ENCODE peak calls at places on chromosomes 1 and 21, in nine cellular contexts. P, Q, Z, R, J, S, Y, K and F are unnamed samples.

GRCh38 chr1:201404016-201404598 is 5.0 kb upstream of the LAD1 start:
- DNase-seq in P (no peak), R (no peak), S (no peak), K (no peak), Z (no peak), J (no peak), Y (no peak), Q (no peak), F (no peak)

GRCh38 chr1:51569284-51570062 is 47.4 kb upstream of the OSBPL9 start:
- DNase-seq in R (peak), Y (no peak), Q (peak), K (peak), P (peak), J (peak), Z (peak), S (peak), F (peak)

GRCh38 chr21:32772281-32773047 is 909 bp upstream of the PAXBP1 start:
- DNase-seq in S (peak), J (peak), Q (peak), K (no peak), Z (peak), R (no peak), Y (peak), P (peak), F (peak)

GRCh38 chr1:226351709-226352108 is 42.7 kb upstream of the LIN9 start:
- DNase-seq in Q (no peak), Y (no peak), P (no peak), K (no peak), R (no peak), S (no peak), Z (no peak), J (no peak), F (no peak)

GRCh38 chr1:77556045-77556444 is 126.4 kb downstream of the ZZZ3 start:
- DNase-seq in Z (no peak), Q (no peak), R (no peak), S (no peak), J (no peak), K (no peak), Y (no peak), P (no peak), F (no peak)

GRCh38 chr1:207868769-207869721 is 41.9 kb downstream of the CD34 start:
- DNase-seq in K (peak), Z (peak), S (peak), Q (peak), Y (peak), P (no peak), R (peak), J (peak), F (no peak)

GRCh38 chr1:111415461-111415860 is 12.1 kb downstream of the OVGP1 start:
- DNase-seq in S (no peak), Z (no peak), J (no peak), P (no peak), K (no peak), Q (no peak), Y (no peak), R (no peak), F (no peak)

GRCh38 chr1:6165441-6165985 is 14.6 kb downstream of the CHD5 start:
- DNase-seq in Q (no peak), K (peak), R (no peak), J (no peak), Z (no peak), P (no peak), S (no peak), Y (no peak), F (no peak)

GRCh38 chr1:224430511-224431113 is 4.0 kb downstream of the WDR26 start:
- DNase-seq in Z (peak), Q (peak), K (no peak), Y (peak), P (peak), S (peak), J (no peak), R (peak), F (no peak)

GRCh38 chr1:165431079-165431478 is 13.8 kb downstream of the RXRG start:
- DNase-seq in J (no peak), Q (no peak), P (no peak), Z (no peak), R (no peak), S (no peak), K (no peak), Y (no peak), F (no peak)

GRCh38 chr1:162857850-162858249 is 3.1 kb downstream of the CCDC190 start:
- DNase-seq in K (no peak), P (no peak), Z (no peak), S (peak), Y (no peak), J (no peak), Q (no peak), R (no peak), F (no peak)

GRCh38 chr21:40516336-40516735 is 330.6 kb downstream of the DSCAM start:
- DNase-seq in J (no peak), Z (no peak), Y (no peak), S (no peak), K (no peak), Q (no peak), P (no peak), R (no peak), F (no peak)

GRCh38 chr1:213256438-213257087 is 205.5 kb downstream of the RPS6KC1 start:
- DNase-seq in P (no peak), K (no peak), R (no peak), Q (no peak), Z (no peak), J (no peak), S (no peak), Y (no peak), F (no peak)

GRCh38 chr1:53087332-53088285 is 25.6 kb downstream of the PODN start:
- DNase-seq in S (no peak), J (no peak), P (no peak), R (no peak), Z (no peak), K (peak), Q (no peak), Y (no peak), F (no peak)

GRCh38 chr21:36491191-36491916 is 11.4 kb upstream of the CLDN14 start:
- DNase-seq in Y (no peak), K (no peak), S (no peak), Q (no peak), P (no peak), J (no peak), R (no peak), Z (no peak), F (no peak)

GRCh38 chr1:246295968-246296367 is 211.1 kb downstream of the SMYD3 start:
- DNase-seq in K (no peak), Y (no peak), P (no peak), S (no peak), J (no peak), Z (no peak), Q (no peak), R (no peak), F (no peak)

GRCh38 chr1:116152950-116153691 is 41.9 kb downstream of the MAB21L3 start:
- DNase-seq in Q (no peak), Z (no peak), K (no peak), P (no peak), R (no peak), Y (no peak), S (no peak), J (no peak), F (no peak)